ENCODE peak calls at places on chromosomes 13 and 19, in eight cellular contexts. P is fibroblast of villous mesenchyme; G is DMS 273 treated with DMSO at 0.1 percent for 48 hours; V is activated T-cell treated with anti-CD3 and anti-CD28 coated beads, Interleukin-2, amount 50 U/mL, for 4 hours; C is Panc1; E is choroid plexus epithelial cell; D is central memory CD4-positive, alpha-beta T cell; R is transverse colon. Z is an unnamed sample.

GRCh38 chr13:27442071-27442647 is 8.2 kb downstream of the MTIF3 start:
- DNase-seq in G (no peak), D (peak), V (no peak), P (no peak), C (no peak), E (no peak), R (peak), Z (no peak)

GRCh38 chr13:110363009-110363408 is 55.9 kb downstream of the COL4A2 start:
- DNase-seq in C (no peak), P (no peak), G (no peak), R (no peak), D (no peak), E (peak), V (no peak), Z (no peak)

GRCh38 chr19:49596407-49596806 is 5.4 kb downstream of the PRR12 start:
- DNase-seq in R (no peak), D (no peak), G (no peak), E (no peak), V (no peak), C (no peak), P (no peak), Z (no peak)

GRCh38 chr13:24152292-24153214 is 8.0 kb upstream of the SPATA13 start:
- DNase-seq in G (no peak), R (no peak), C (no peak), D (no peak), E (no peak), V (no peak), P (no peak), Z (no peak)

GRCh38 chr13:43792456-43792855 is 5.7 kb upstream of the ENOX1 start:
- DNase-seq in E (peak), V (no peak), G (no peak), C (no peak), P (peak), R (no peak), D (no peak), Z (no peak)

GRCh38 chr19:8319807-8320520 is 1.2 kb downstream of the NDUFA7 start:
- DNase-seq in V (no peak), E (no peak), P (no peak), C (no peak), R (no peak), D (no peak), G (no peak), Z (no peak)

GRCh38 chr19:16397791-16398529 is 73.3 kb downstream of the KLF2 start:
- DNase-seq in V (no peak), E (no peak), D (no peak), R (no peak), P (no peak), C (no peak), G (no peak), Z (no peak)

GRCh38 chr13:32206097-32206740 is 108.9 kb downstream of the ZAR1L start:
- DNase-seq in C (no peak), P (peak), E (peak), V (no peak), G (no peak), R (no peak), D (no peak), Z (no peak)

GRCh38 chr13:97976551-97977375 is 23.3 kb downstream of the IPO5 start:
- DNase-seq in V (peak), D (no peak), E (no peak), P (peak), C (no peak), R (peak), G (no peak), Z (no peak)

GRCh38 chr19:35991731-35992450 is 3.1 kb upstream of the SDHAF1 start:
- DNase-seq in R (no peak), D (no peak), G (peak), E (no peak), V (no peak), P (peak), C (no peak), Z (no peak)

GRCh38 chr13:65882810-65883209 is 1347.3 kb downstream of the PCDH9 start:
- DNase-seq in V (no peak), C (no peak), P (no peak), R (no peak), E (no peak), G (no peak), D (no peak), Z (no peak)

GRCh38 chr19:57406516-57407123 is 4.3 kb upstream of the ZNF17 start:
- DNase-seq in E (peak), C (peak), R (peak), P (peak), V (peak), D (peak), G (peak), Z (peak)

GRCh38 chr19:40623403-40624239 is 22.5 kb downstream of the LTBP4 start:
- DNase-seq in C (no peak), P (no peak), D (no peak), V (no peak), E (peak), G (no peak), R (peak), Z (no peak)

GRCh38 chr19:16263115-16263839 is 61.3 kb upstream of the KLF2 start:
- DNase-seq in V (no peak), C (no peak), G (no peak), R (peak), P (no peak), E (no peak), D (no peak), Z (no peak)

GRCh38 chr19:21587549-21587948 is 82.1 kb downstream of the ZNF429 start:
- DNase-seq in E (no peak), P (no peak), C (no peak), G (no peak), R (no peak), D (no peak), V (no peak), Z (no peak)

GRCh38 chr19:41928221-41928683 is at the start of gene ERFL:
- DNase-seq in V (peak), R (no peak), D (no peak), E (no peak), G (no peak), P (peak), C (no peak), Z (no peak)

GRCh38 chr13:77207943-77208342 is 119.0 kb downstream of the MYCBP2 start:
- DNase-seq in R (no peak), C (no peak), E (peak), P (peak), D (no peak), G (no peak), V (no peak), Z (no peak)

GRCh38 chr13:75384881-75385707 is 96.9 kb downstream of the TBC1D4 start:
- DNase-seq in D (no peak), E (no peak), V (no peak), C (no peak), G (no peak), R (no peak), P (no peak), Z (no peak)

GRCh38 chr13:100890645-100891044 is 216.1 kb upstream of the TMTC4 start:
- DNase-seq in C (no peak), R (no peak), E (no peak), P (no peak), D (no peak), V (no peak), G (no peak), Z (no peak)

GRCh38 chr13:64718116-64718515 is 2512.0 kb downstream of the PCDH9 start:
- DNase-seq in C (no peak), G (no peak), V (no peak), D (no peak), P (no peak), R (no peak), E (no peak), Z (no peak)

GRCh38 chr13:32381539-32381938 is 46.4 kb downstream of the N4BP2L1 start:
- DNase-seq in V (no peak), E (peak), D (peak), C (no peak), G (no peak), P (peak), R (no peak), Z (peak)

GRCh38 chr19:55447421-55448174 is 4.5 kb upstream of the SHISA7 start:
- DNase-seq in R (no peak), P (no peak), C (no peak), G (peak), E (no peak), D (no peak), V (no peak), Z (no peak)

GRCh38 chr13:109436055-109436622 is 350.2 kb downstream of the IRS2 start:
- DNase-seq in P (no peak), C (no peak), E (no peak), D (no peak), V (no peak), G (no peak), R (no peak), Z (no peak)

GRCh38 chr13:28582225-28582891 is 76.6 kb upstream of the POMP start:
- DNase-seq in V (no peak), D (no peak), P (no peak), E (peak), C (no peak), R (no peak), G (no peak), Z (peak)

GRCh38 chr13:92510416-92510815 is 716.2 kb upstream of the GPC6 start:
- DNase-seq in V (no peak), G (no peak), E (peak), R (no peak), C (no peak), D (no peak), P (no peak), Z (no peak)

GRCh38 chr13:100633461-100633860 is 41.1 kb downstream of the TMTC4 start:
- DNase-seq in D (no peak), C (peak), R (no peak), P (peak), G (no peak), V (no peak), E (peak), Z (no peak)

GRCh38 chr13:20825476-20825875 is 51.7 kb upstream of the EEF1AKMT1 start:
- DNase-seq in V (no peak), R (no peak), E (peak), P (peak), C (no peak), D (no peak), G (no peak), Z (no peak)

GRCh38 chr19:53086949-53087348 is 16.3 kb downstream of the ZNF160 start:
- DNase-seq in D (no peak), V (no peak), C (no peak), R (no peak), P (no peak), G (no peak), E (peak), Z (no peak)

GRCh38 chr19:12847159-12848139 is 9.1 kb downstream of the MAST1 start:
- DNase-seq in G (peak), R (peak), E (peak), D (peak), C (no peak), P (peak), V (peak), Z (peak)

GRCh38 chr19:30651066-30651465 is 278.9 kb downstream of the ZNF536 start:
- DNase-seq in C (no peak), V (no peak), E (no peak), G (no peak), R (no peak), D (no peak), P (no peak), Z (no peak)

GRCh38 chr13:99150575-99151370 is 49.9 kb upstream of the UBAC2 start:
- DNase-seq in C (no peak), E (peak), R (no peak), P (peak), D (no peak), G (no peak), V (no peak), Z (no peak)

GRCh38 chr19:21569497-21569870 is 64.1 kb downstream of the ZNF429 start:
- DNase-seq in P (peak), E (no peak), V (no peak), R (peak), G (no peak), C (no peak), D (no peak), Z (no peak)

GRCh38 chr13:99980201-99981114 is 1.1 kb upstream of the ZIC2 start:
- DNase-seq in G (peak), E (peak), C (no peak), D (peak), V (peak), P (peak), R (peak), Z (peak)

GRCh38 chr13:73224708-73225107 is 165.9 kb downstream of the KLF5 start:
- DNase-seq in E (peak), G (no peak), P (peak), D (peak), V (no peak), R (no peak), C (no peak), Z (peak)

Z was measured in GM12865.